ENCODE peak calls at places on chromosomes 3 and 15, in six cellular contexts. One of them, this sample, is unnamed.

GRCh38 chr3:58383476-58383875 is 50.2 kb downstream of the PDHB start:
- DNase-seq in stimulated activated CD8-positive, alpha-beta memory T cell treated with anti-CD3 and anti-CD28 coated beads, Interleukin-15, amount 100 ng/mL, for 24 hours: no peak
- DNase-seq in NCI-H1092 treated with DMSO at 0.1 percent for 48 hours: no peak
- DNase-seq in PC-3: peak; percentile 56
- DNase-seq in pancreas: no peak
- DNase-seq in CD4-positive, alpha-beta T cell: no peak
- DNase-seq in this sample: no peak

GRCh38 chr3:66386925-66387650 is 113.7 kb downstream of the LRIG1 start:
- DNase-seq in CD4-positive, alpha-beta T cell: no peak
- DNase-seq in pancreas: no peak
- DNase-seq in NCI-H1092 treated with DMSO at 0.1 percent for 48 hours: no peak
- DNase-seq in stimulated activated CD8-positive, alpha-beta memory T cell treated with anti-CD3 and anti-CD28 coated beads, Interleukin-15, amount 100 ng/mL, for 24 hours: no peak
- DNase-seq in PC-3: no peak
- DNase-seq in this sample: no peak

GRCh38 chr3:43584043-43584826 is 37.6 kb downstream of the ANO10 start:
- DNase-seq in NCI-H1092 treated with DMSO at 0.1 percent for 48 hours: no peak
- DNase-seq in PC-3: no peak
- DNase-seq in pancreas: no peak
- DNase-seq in CD4-positive, alpha-beta T cell: no peak
- DNase-seq in stimulated activated CD8-positive, alpha-beta memory T cell treated with anti-CD3 and anti-CD28 coated beads, Interleukin-15, amount 100 ng/mL, for 24 hours: no peak
- DNase-seq in this sample: no peak

GRCh38 chr15:86515625-86516024 is 436.0 kb downstream of the AGBL1 start:
- DNase-seq in NCI-H1092 treated with DMSO at 0.1 percent for 48 hours: no peak
- DNase-seq in pancreas: no peak
- DNase-seq in stimulated activated CD8-positive, alpha-beta memory T cell treated with anti-CD3 and anti-CD28 coated beads, Interleukin-15, amount 100 ng/mL, for 24 hours: no peak
- DNase-seq in PC-3: no peak
- DNase-seq in CD4-positive, alpha-beta T cell: no peak
- DNase-seq in this sample: no peak

GRCh38 chr15:99994849-99995248 is 261.6 kb upstream of the LYSMD4 start:
- DNase-seq in NCI-H1092 treated with DMSO at 0.1 percent for 48 hours: no peak
- DNase-seq in CD4-positive, alpha-beta T cell: no peak
- DNase-seq in stimulated activated CD8-positive, alpha-beta memory T cell treated with anti-CD3 and anti-CD28 coated beads, Interleukin-15, amount 100 ng/mL, for 24 hours: no peak
- DNase-seq in PC-3: no peak
- DNase-seq in pancreas: peak; percentile 17
- DNase-seq in this sample: no peak

GRCh38 chr3:188720636-188721035 is 451.1 kb upstream of the TPRG1 start:
- DNase-seq in CD4-positive, alpha-beta T cell: no peak
- DNase-seq in pancreas: no peak
- DNase-seq in PC-3: peak; percentile 43
- DNase-seq in NCI-H1092 treated with DMSO at 0.1 percent for 48 hours: no peak
- DNase-seq in stimulated activated CD8-positive, alpha-beta memory T cell treated with anti-CD3 and anti-CD28 coated beads, Interleukin-15, amount 100 ng/mL, for 24 hours: no peak
- DNase-seq in this sample: no peak

GRCh38 chr3:143974877-143975238 is 3.2 kb downstream of the DIPK2A start:
- DNase-seq in PC-3: peak; percentile 31
- DNase-seq in CD4-positive, alpha-beta T cell: no peak
- DNase-seq in NCI-H1092 treated with DMSO at 0.1 percent for 48 hours: no peak
- DNase-seq in pancreas: no peak
- DNase-seq in stimulated activated CD8-positive, alpha-beta memory T cell treated with anti-CD3 and anti-CD28 coated beads, Interleukin-15, amount 100 ng/mL, for 24 hours: no peak
- DNase-seq in this sample: no peak

GRCh38 chr3:4337147-4337546 is 34.0 kb downstream of the SETMAR start:
- DNase-seq in pancreas: no peak
- DNase-seq in PC-3: no peak
- DNase-seq in stimulated activated CD8-positive, alpha-beta memory T cell treated with anti-CD3 and anti-CD28 coated beads, Interleukin-15, amount 100 ng/mL, for 24 hours: no peak
- DNase-seq in NCI-H1092 treated with DMSO at 0.1 percent for 48 hours: no peak
- DNase-seq in CD4-positive, alpha-beta T cell: no peak
- DNase-seq in this sample: no peak

GRCh38 chr3:187400756-187401155 is 32.6 kb downstream of the RTP4 start:
- DNase-seq in PC-3: no peak
- DNase-seq in pancreas: no peak
- DNase-seq in CD4-positive, alpha-beta T cell: no peak
- DNase-seq in stimulated activated CD8-positive, alpha-beta memory T cell treated with anti-CD3 and anti-CD28 coated beads, Interleukin-15, amount 100 ng/mL, for 24 hours: no peak
- DNase-seq in NCI-H1092 treated with DMSO at 0.1 percent for 48 hours: no peak
- DNase-seq in this sample: no peak

GRCh38 chr3:69740103-69741021 is 1.1 kb downstream of the MITF start:
- DNase-seq in NCI-H1092 treated with DMSO at 0.1 percent for 48 hours: no peak
- DNase-seq in stimulated activated CD8-positive, alpha-beta memory T cell treated with anti-CD3 and anti-CD28 coated beads, Interleukin-15, amount 100 ng/mL, for 24 hours: no peak
- DNase-seq in pancreas: peak; percentile 84
- DNase-seq in PC-3: peak; percentile 51
- DNase-seq in CD4-positive, alpha-beta T cell: no peak
- DNase-seq in this sample: no peak

GRCh38 chr3:24829632-24830229 is 335.1 kb upstream of the THRB start:
- DNase-seq in pancreas: peak; percentile 72
- DNase-seq in CD4-positive, alpha-beta T cell: no peak
- DNase-seq in PC-3: no peak
- DNase-seq in stimulated activated CD8-positive, alpha-beta memory T cell treated with anti-CD3 and anti-CD28 coated beads, Interleukin-15, amount 100 ng/mL, for 24 hours: no peak
- DNase-seq in NCI-H1092 treated with DMSO at 0.1 percent for 48 hours: peak; percentile 23
- DNase-seq in this sample: no peak

GRCh38 chr3:117874904-117875874 is 1159.5 kb downstream of the IGSF11 start:
- DNase-seq in NCI-H1092 treated with DMSO at 0.1 percent for 48 hours: no peak
- DNase-seq in stimulated activated CD8-positive, alpha-beta memory T cell treated with anti-CD3 and anti-CD28 coated beads, Interleukin-15, amount 100 ng/mL, for 24 hours: no peak
- DNase-seq in PC-3: no peak
- DNase-seq in pancreas: no peak
- DNase-seq in CD4-positive, alpha-beta T cell: no peak
- DNase-seq in this sample: no peak

GRCh38 chr15:94286581-94286980 is 55.2 kb downstream of the MCTP2 start:
- DNase-seq in CD4-positive, alpha-beta T cell: no peak
- DNase-seq in stimulated activated CD8-positive, alpha-beta memory T cell treated with anti-CD3 and anti-CD28 coated beads, Interleukin-15, amount 100 ng/mL, for 24 hours: no peak
- DNase-seq in pancreas: no peak
- DNase-seq in PC-3: no peak
- DNase-seq in NCI-H1092 treated with DMSO at 0.1 percent for 48 hours: no peak
- DNase-seq in this sample: no peak

GRCh38 chr15:76162784-76163428 is 103.1 kb downstream of the TMEM266 start:
- DNase-seq in PC-3: no peak
- DNase-seq in NCI-H1092 treated with DMSO at 0.1 percent for 48 hours: no peak
- DNase-seq in stimulated activated CD8-positive, alpha-beta memory T cell treated with anti-CD3 and anti-CD28 coated beads, Interleukin-15, amount 100 ng/mL, for 24 hours: no peak
- DNase-seq in CD4-positive, alpha-beta T cell: no peak
- DNase-seq in pancreas: no peak
- DNase-seq in this sample: no peak

GRCh38 chr15:62964251-62964650 is 78.3 kb upstream of the TPM1 start:
- DNase-seq in PC-3: no peak
- DNase-seq in pancreas: no peak
- DNase-seq in NCI-H1092 treated with DMSO at 0.1 percent for 48 hours: no peak
- DNase-seq in CD4-positive, alpha-beta T cell: no peak
- DNase-seq in stimulated activated CD8-positive, alpha-beta memory T cell treated with anti-CD3 and anti-CD28 coated beads, Interleukin-15, amount 100 ng/mL, for 24 hours: no peak
- DNase-seq in this sample: no peak

GRCh38 chr15:99100245-99101173 is 4.4 kb upstream of the SYNM start:
- DNase-seq in stimulated activated CD8-positive, alpha-beta memory T cell treated with anti-CD3 and anti-CD28 coated beads, Interleukin-15, amount 100 ng/mL, for 24 hours: no peak
- DNase-seq in CD4-positive, alpha-beta T cell: peak; percentile 11
- DNase-seq in pancreas: peak; percentile 94
- DNase-seq in PC-3: peak; percentile 83
- DNase-seq in NCI-H1092 treated with DMSO at 0.1 percent for 48 hours: peak; percentile 60
- DNase-seq in this sample: peak; percentile 35

GRCh38 chr15:79474252-79474651 is 42.1 kb downstream of the MINAR1 start:
- DNase-seq in CD4-positive, alpha-beta T cell: no peak
- DNase-seq in NCI-H1092 treated with DMSO at 0.1 percent for 48 hours: no peak
- DNase-seq in PC-3: no peak
- DNase-seq in pancreas: no peak
- DNase-seq in stimulated activated CD8-positive, alpha-beta memory T cell treated with anti-CD3 and anti-CD28 coated beads, Interleukin-15, amount 100 ng/mL, for 24 hours: no peak
- DNase-seq in this sample: no peak